ENCODE peak calls at places on chromosome 13, in six cellular contexts. U is sigmoid colon, C is ovary, Q is heart left ventricle, R is prostate gland, K is tibial nerve. L is an unnamed sample.

GRCh38 chr13:65943024-65943423 is 1287.1 kb downstream of the PCDH9 start:
- DNase-seq in U (no peak), C (no peak), Q (no peak), R (peak), K (no peak), L (no peak)

GRCh38 chr13:20174656-20175405 is 14.0 kb upstream of the GJA3 start:
- DNase-seq in U (peak), C (no peak), Q (peak), R (peak), K (peak), L (peak)

GRCh38 chr13:26954981-26955380 is 194.4 kb upstream of the GPR12 start:
- DNase-seq in U (no peak), C (no peak), Q (no peak), R (no peak), K (no peak), L (no peak)

GRCh38 chr13:78372581-78372980 is 230.8 kb downstream of the POU4F1 start:
- DNase-seq in U (no peak), C (no peak), Q (no peak), R (no peak), K (no peak), L (no peak)

GRCh38 chr13:60351816-60352215 is 45.2 kb upstream of the TDRD3 start:
- DNase-seq in U (no peak), C (no peak), Q (no peak), R (no peak), K (no peak), L (no peak)

GRCh38 chr13:30696278-30697176 is 38.8 kb upstream of the ALOX5AP start:
- DNase-seq in U (no peak), C (no peak), Q (peak), R (no peak), K (no peak), L (no peak)

GRCh38 chr13:98999635-98999952 is 21.7 kb upstream of the DOCK9 start:
- DNase-seq in U (no peak), C (no peak), Q (no peak), R (no peak), K (no peak), L (no peak)

GRCh38 chr13:40468227-40468838 is 198.1 kb downstream of the FOXO1 start:
- DNase-seq in U (no peak), C (no peak), Q (no peak), R (no peak), K (no peak), L (no peak)

GRCh38 chr13:44620057-44620456 is 43.9 kb upstream of the TSC22D1 start:
- DNase-seq in U (no peak), C (no peak), Q (no peak), R (no peak), K (no peak), L (no peak)

GRCh38 chr13:75136151-75136550 is 345.8 kb downstream of the TBC1D4 start:
- DNase-seq in U (no peak), C (no peak), Q (no peak), R (no peak), K (no peak), L (no peak)

GRCh38 chr13:34467450-34468083 is 474.5 kb upstream of the NBEA start:
- DNase-seq in U (no peak), C (no peak), Q (no peak), R (no peak), K (no peak), L (no peak)

GRCh38 chr13:80340643-80341097 is 256 bp downstream of the SPRY2 start:
- DNase-seq in U (peak), C (no peak), Q (no peak), R (no peak), K (peak), L (no peak)

GRCh38 chr13:77979721-77980377 is 61.2 kb upstream of the EDNRB start:
- DNase-seq in U (no peak), C (no peak), Q (no peak), R (no peak), K (no peak), L (no peak)

GRCh38 chr13:20960663-20961309 is 58.2 kb upstream of the XPO4 start:
- DNase-seq in U (no peak), C (no peak), Q (no peak), R (no peak), K (no peak), L (no peak)

GRCh38 chr13:90055121-90055520 is 1292.4 kb upstream of the MIR17HG start:
- DNase-seq in U (no peak), C (no peak), Q (no peak), R (peak), K (no peak), L (no peak)

GRCh38 chr13:73625562-73626339 is 508.5 kb downstream of the KLF12 start:
- DNase-seq in U (no peak), C (no peak), Q (no peak), R (no peak), K (no peak), L (no peak)

GRCh38 chr13:93714171-93714570 is 487.6 kb downstream of the GPC6 start:
- DNase-seq in U (no peak), C (no peak), Q (no peak), R (no peak), K (no peak), L (no peak)

GRCh38 chr13:70505809-70506208 is 397.6 kb upstream of the KLHL1 start:
- DNase-seq in U (no peak), C (no peak), Q (no peak), R (no peak), K (no peak), L (no peak)

GRCh38 chr13:25490236-25490635 is 118.5 kb downstream of the ATP8A2 start:
- DNase-seq in U (no peak), C (no peak), Q (no peak), R (no peak), K (no peak), L (no peak)

GRCh38 chr13:28434934-28435333 is 60.0 kb downstream of the FLT1 start:
- DNase-seq in U (no peak), C (no peak), Q (no peak), R (no peak), K (no peak), L (no peak)

GRCh38 chr13:49124693-49125304 is 95.3 kb upstream of the MLNR start:
- DNase-seq in U (no peak), C (no peak), Q (no peak), R (no peak), K (no peak), L (no peak)

GRCh38 chr13:45781553-45782326 is 69.8 kb downstream of the SIAH3 start:
- DNase-seq in U (peak), C (peak), Q (peak), R (no peak), K (no peak), L (no peak)

GRCh38 chr13:73984949-73985691 is 149.1 kb downstream of the KLF12 start:
- DNase-seq in U (no peak), C (no peak), Q (peak), R (no peak), K (no peak), L (no peak)

GRCh38 chr13:101736551-101736950 is 284.1 kb downstream of the ITGBL1 start:
- DNase-seq in U (no peak), C (no peak), Q (no peak), R (no peak), K (no peak), L (no peak)

GRCh38 chr13:101738336-101738735 is 285.9 kb downstream of the ITGBL1 start:
- DNase-seq in U (no peak), C (no peak), Q (no peak), R (no peak), K (no peak), L (no peak)

GRCh38 chr13:101739382-101740178 is 287.1 kb downstream of the ITGBL1 start:
- DNase-seq in U (no peak), C (no peak), Q (no peak), R (no peak), K (no peak), L (no peak)
- TF ChIP-seq POLR2A in U (no peak), C (no peak), Q (no peak), R (no peak), K (no peak), L (no peak)

GRCh38 chr13:102394158-102395053 is 7.4 kb downstream of the FGF14 start:
- DNase-seq in U (peak), C (peak), Q (peak), R (peak), K (peak), L (no peak)
- TF ChIP-seq POLR2A in U (no peak), C (peak), Q (peak), R (peak), K (no peak), L (no peak)

GRCh38 chr13:37059136-37059847 is at the start of gene SUPT20H:
- DNase-seq in U (peak), C (peak), Q (peak), R (peak), K (peak), L (peak)
- TF ChIP-seq POLR2A in U (peak), C (peak), Q (peak), R (peak), K (peak), L (peak)

DNA sequence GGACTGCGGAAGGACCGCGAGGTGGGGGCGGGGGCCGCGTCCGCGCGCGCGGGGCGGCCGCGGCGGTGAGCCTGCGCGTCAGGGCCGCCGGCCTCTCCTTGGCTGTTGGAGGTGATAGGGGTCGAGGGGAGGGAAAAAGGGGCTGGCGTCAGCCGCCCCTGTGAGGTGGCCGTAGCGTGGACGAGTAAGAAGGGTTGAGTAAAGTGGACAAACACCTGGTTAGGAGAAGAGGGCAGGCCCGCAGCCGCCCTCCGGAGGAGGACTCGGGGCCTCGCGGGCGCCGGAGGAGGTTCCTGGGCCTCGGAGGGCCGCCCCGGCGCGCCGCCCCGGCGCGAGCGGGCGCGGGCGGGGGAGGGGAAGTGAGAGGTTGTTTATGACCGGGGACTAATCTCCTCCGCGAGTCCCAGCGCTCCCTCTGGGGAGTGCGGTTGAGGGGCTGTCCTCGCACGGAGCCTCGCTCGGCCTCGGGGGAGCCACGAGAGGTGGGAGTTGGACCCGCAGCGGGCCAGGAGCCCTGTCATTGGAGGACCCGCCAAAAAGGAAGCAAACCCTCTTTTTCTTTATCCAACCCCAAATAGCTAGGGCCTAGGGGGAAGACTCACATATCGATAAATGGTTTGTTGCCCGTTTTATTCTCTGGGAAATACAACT is 597 bp upstream of the INTS6 start:
- DNase-seq in U (peak), C (peak), Q (peak), R (peak), K (peak), L (peak)
- TF ChIP-seq POLR2A in U (peak), C (peak), Q (peak), R (peak), K (peak), L (peak)

DNA sequence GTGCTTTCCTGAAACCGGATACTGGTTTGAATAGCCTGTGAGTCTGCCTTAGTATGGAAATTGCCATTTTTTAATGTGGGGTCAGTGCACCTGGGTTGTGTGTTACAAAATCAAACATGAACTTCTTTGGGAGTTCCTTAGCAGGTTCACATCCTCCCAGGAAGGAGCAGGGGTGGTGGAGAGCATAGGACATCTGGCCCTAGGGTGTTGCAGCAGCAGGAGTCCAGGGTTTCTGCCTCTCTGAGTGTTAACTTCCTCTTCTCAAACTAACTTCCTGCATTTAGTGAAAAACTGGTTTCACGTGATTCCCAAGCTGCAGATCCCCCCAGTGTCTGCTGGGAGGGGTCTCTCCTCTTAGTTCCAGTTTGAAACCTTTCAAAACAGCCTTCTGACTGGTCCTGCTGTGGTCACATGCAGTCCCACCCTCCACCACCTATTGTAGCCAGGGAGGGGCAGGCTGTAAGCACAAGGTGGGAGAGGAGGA is 7.2 kb downstream of the RNASEH2B start:
- DNase-seq in U (no peak), C (no peak), Q (no peak), R (no peak), K (no peak), L (no peak)
- TF ChIP-seq POLR2A in U (no peak), C (no peak), Q (no peak), R (no peak), K (no peak), L (no peak)

DNA sequence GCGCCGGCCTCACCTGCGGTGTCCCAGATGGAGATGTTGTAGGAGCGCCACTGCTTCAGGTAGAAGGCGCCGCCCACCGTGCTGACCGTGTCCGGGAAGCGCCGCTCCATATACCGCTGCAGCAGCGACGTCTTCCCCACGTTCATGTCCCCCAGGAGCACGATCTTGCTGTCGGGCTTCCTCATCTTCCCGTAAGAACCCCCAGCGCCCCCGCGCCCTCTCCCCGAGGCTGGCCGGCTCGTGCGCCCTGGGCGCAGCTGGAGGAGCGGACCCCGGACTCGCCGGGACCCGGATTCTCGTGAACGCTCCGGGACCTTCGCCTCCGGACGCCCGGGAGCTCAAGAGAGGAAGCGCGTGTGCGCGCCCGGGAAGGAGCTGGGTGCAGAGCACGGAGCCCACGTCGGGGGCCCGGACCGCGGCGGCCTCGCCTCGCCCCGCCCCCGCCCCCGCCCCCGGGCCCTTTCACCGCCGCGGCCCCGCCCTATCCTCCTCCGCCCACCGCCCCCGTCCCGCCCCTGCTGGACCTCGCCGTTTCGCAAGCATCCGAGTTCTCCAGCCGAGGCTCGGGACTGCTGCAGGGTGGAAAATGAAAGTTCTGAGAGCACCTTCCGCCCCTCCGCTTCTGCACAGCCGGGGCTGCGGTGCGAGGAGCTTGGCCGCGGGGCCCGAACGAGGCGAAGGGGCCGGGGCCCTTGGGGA is at the start of gene RAB20:
- DNase-seq in U (peak), C (peak), Q (peak), R (peak), K (peak), L (peak)
- TF ChIP-seq POLR2A in U (peak), C (peak), Q (peak), R (peak), K (no peak), L (peak)

DNA sequence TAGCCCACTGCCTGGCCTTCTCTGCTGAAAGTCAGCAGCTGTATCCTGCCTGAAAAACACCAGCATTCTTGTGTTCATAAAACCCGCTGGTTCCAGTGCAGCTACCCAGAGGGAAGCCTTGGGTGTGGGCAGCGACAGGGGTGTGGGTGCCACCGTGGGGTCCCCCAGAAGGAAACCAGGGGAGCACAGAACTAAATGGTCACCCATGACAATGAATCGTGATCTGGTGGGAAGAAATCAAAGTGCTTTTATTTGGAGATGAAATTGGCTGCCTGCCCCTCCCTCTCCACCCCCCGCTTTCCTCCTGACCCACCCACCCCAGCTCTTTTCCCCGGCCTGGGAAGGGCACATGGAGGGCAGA is 13.7 kb downstream of the RASA3 start:
- DNase-seq in U (peak), C (no peak), Q (peak), R (no peak), K (no peak), L (no peak)
- TF ChIP-seq POLR2A in U (no peak), C (no peak), Q (no peak), R (no peak), K (no peak), L (peak)

DNA sequence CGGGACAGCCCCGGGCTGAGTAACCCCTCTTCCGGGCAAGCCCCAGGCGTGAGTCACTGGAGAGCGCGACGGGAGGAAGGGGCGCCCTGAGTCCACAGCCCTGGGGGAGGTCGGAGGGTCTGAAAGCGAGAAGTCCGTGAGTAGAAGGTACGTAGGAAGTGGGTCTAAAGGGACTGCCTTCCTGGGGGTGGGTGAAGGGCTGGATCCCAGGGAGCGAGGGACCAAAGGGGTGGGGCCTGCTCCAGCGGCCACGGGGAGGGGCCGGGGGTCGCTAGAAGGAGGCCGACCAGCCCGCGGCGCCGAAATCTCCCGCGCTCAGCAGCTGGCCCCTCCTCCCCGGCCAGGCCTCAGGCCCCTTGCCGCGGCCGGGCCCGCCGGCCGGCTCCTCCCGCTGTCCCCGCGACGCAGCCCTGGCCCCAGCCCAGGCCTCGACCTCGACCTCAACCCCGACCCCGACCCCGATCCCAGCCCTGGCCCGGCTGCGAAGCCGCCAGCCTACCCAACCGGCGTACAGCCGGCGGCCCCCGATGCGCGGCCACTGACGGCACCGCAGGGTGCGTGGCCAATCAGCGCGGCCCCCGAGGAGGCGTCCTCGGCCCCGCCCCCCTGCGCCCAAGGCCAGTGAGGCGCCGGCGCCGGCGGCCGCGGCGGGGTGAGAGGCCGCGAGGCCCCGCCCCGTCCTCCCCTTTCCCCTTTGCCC is 22.5 kb downstream of the IPO5 start:
- DNase-seq in U (peak), C (peak), Q (peak), R (peak), K (peak), L (peak)
- TF ChIP-seq POLR2A in U (no peak), C (peak), Q (peak), R (peak), K (peak), L (peak)

DNA sequence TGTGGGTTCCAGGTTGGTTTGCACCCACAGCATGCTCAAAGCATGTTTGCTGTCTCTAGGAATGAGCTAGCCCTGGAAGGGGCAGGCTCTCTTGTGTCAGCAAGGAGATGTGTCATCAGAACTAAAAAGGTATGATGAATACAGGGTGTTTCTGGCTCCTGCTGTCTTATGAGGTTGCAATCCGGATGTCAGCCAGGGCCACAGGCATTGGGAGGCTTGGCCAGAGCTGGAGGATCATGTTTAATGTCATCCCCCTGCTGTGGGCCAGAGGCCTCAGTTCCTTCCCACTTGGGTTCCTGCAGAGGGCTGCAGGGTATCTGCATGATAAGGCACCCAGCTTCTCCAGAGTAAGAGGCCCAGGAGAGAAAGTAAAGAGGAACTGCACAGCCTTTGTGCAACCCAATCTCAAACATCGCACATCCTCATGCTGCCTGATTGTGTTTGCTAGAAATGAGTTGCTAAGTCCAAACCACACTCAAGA is 193.6 kb downstream of the COL4A1 start:
- DNase-seq in U (no peak), C (no peak), Q (no peak), R (no peak), K (no peak), L (peak)
- TF ChIP-seq POLR2A in U (no peak), C (no peak), Q (no peak), R (no peak), K (no peak), L (no peak)

L was measured in H54.